ENCODE peak calls at places on chromosomes 11 and 22, in six cellular contexts. X is WTC11, I is K562, S is GM12878, R is HepG2, K is H1. D is an unnamed sample.

GRCh38 chr22:20203142-20204099 is 52.6 kb upstream of the CCDC188 start:
- DNase-seq in X (peak), I (peak), S (no peak), R (peak), K (peak), D (peak)

GRCh38 chr11:64136767-64137166 is 29.1 kb downstream of the MACROD1 start:
- DNase-seq in X (no peak), I (no peak), S (no peak), R (no peak), K (no peak), D (no peak)

GRCh38 chr11:6315811-6316425 is 4.4 kb downstream of the CAVIN3 start:
- DNase-seq in X (peak), I (peak), S (no peak), R (peak), K (no peak), D (peak)

GRCh38 chr11:65844231-65844872 is 10.6 kb downstream of the SNX32 start:
- DNase-seq in X (no peak), I (no peak), S (no peak), R (peak), K (no peak), D (no peak)

GRCh38 chr22:20114506-20115475 is 1.1 kb upstream of the RANBP1 start:
- DNase-seq in X (no peak), I (no peak), S (no peak), R (no peak), K (no peak), D (no peak)

GRCh38 chr22:48980409-48980808 is 847.3 kb downstream of the BRD1 start:
- DNase-seq in X (no peak), I (no peak), S (no peak), R (no peak), K (no peak), D (no peak)

GRCh38 chr11:15673408-15673811 is 558.7 kb downstream of the INSC start:
- DNase-seq in X (no peak), I (no peak), S (no peak), R (no peak), K (no peak), D (no peak)

GRCh38 chr11:9076661-9077060 is 14.7 kb downstream of the SCUBE2 start:
- DNase-seq in X (no peak), I (no peak), S (no peak), R (no peak), K (no peak), D (no peak)

GRCh38 chr11:122920579-122920978 is 38.0 kb downstream of the JHY start:
- DNase-seq in X (no peak), I (no peak), S (no peak), R (no peak), K (no peak), D (peak)

GRCh38 chr11:65251476-65251875 is 10.3 kb upstream of the POLA2 start:
- DNase-seq in X (no peak), I (no peak), S (no peak), R (no peak), K (no peak), D (no peak)

GRCh38 chr11:67302571-67303131 is 679 bp upstream of the SSH3 start:
- DNase-seq in X (peak), I (no peak), S (no peak), R (no peak), K (no peak), D (peak)

GRCh38 chr11:67436459-67437081 is 912 bp downstream of the PTPRCAP start:
- DNase-seq in X (peak), I (peak), S (peak), R (no peak), K (peak), D (peak)

GRCh38 chr11:118679483-118679882 is at the start of gene TREH:
- DNase-seq in X (no peak), I (no peak), S (no peak), R (peak), K (no peak), D (no peak)

GRCh38 chr11:95093548-95093947 is 3.9 kb downstream of the ENDOD1 start:
- DNase-seq in X (no peak), I (no peak), S (no peak), R (no peak), K (no peak), D (no peak)

GRCh38 chr11:76380161-76380976 is 563 bp downstream of the THAP12 start:
- DNase-seq in X (no peak), I (peak), S (no peak), R (no peak), K (no peak), D (peak)

GRCh38 chr22:30301995-30302809 is 12.9 kb upstream of the CASTOR1 start:
- DNase-seq in X (no peak), I (no peak), S (no peak), R (no peak), K (no peak), D (no peak)

GRCh38 chr11:63829823-63830489 is 9.0 kb upstream of the MARK2 start:
- DNase-seq in X (peak), I (peak), S (no peak), R (peak), K (no peak), D (peak)

GRCh38 chr11:77198440-77198849 is 70.4 kb downstream of the MYO7A start:
- DNase-seq in X (peak), I (peak), S (no peak), R (peak), K (peak), D (peak)

GRCh38 chr22:49518436-49518970 is 309.2 kb downstream of the BRD1 start:
- DNase-seq in X (no peak), I (no peak), S (no peak), R (no peak), K (no peak), D (no peak)

GRCh38 chr22:46830001-46830715 is 67.7 kb downstream of the TBC1D22A start:
- DNase-seq in X (no peak), I (no peak), S (no peak), R (no peak), K (no peak), D (no peak)

GRCh38 chr22:19576460-19577421 is 52.5 kb upstream of the CLDN5 start:
- DNase-seq in X (no peak), I (peak), S (no peak), R (no peak), K (no peak), D (peak)

GRCh38 chr22:30751529-30751928 is 56.9 kb downstream of the OSBP2 start:
- DNase-seq in X (no peak), I (no peak), S (no peak), R (no peak), K (no peak), D (no peak)

GRCh38 chr11:1953489-1954284 is 6.6 kb downstream of the MRPL23 start:
- DNase-seq in X (no peak), I (no peak), S (no peak), R (no peak), K (no peak), D (no peak)

GRCh38 chr11:28738549-28738948 is 630.4 kb downstream of the METTL15 start:
- DNase-seq in X (no peak), I (no peak), S (no peak), R (no peak), K (no peak), D (no peak)

GRCh38 chr11:76086713-76087635 is 119.3 kb downstream of the WNT11 start:
- DNase-seq in X (no peak), I (no peak), S (no peak), R (no peak), K (no peak), D (no peak)

GRCh38 chr22:17119481-17120202 is 1.5 kb downstream of the TMEM121B start:
- DNase-seq in X (peak), I (peak), S (no peak), R (no peak), K (peak), D (peak)

GRCh38 chr11:7050191-7050590 is 29.9 kb downstream of the NLRP14 start:
- DNase-seq in X (no peak), I (no peak), S (no peak), R (no peak), K (no peak), D (no peak)

GRCh38 chr11:73916435-73916834 is 34.4 kb upstream of the DNAJB13 start:
- DNase-seq in X (no peak), I (peak), S (no peak), R (no peak), K (no peak), D (no peak)

GRCh38 chr11:121829159-121829643 is 286.8 kb downstream of the BLID start:
- DNase-seq in X (no peak), I (no peak), S (no peak), R (no peak), K (no peak), D (no peak)

GRCh38 chr11:63573881-63574855 is 11.0 kb upstream of the PLAAT2 start:
- DNase-seq in X (no peak), I (peak), S (no peak), R (peak), K (no peak), D (no peak)

DNA sequence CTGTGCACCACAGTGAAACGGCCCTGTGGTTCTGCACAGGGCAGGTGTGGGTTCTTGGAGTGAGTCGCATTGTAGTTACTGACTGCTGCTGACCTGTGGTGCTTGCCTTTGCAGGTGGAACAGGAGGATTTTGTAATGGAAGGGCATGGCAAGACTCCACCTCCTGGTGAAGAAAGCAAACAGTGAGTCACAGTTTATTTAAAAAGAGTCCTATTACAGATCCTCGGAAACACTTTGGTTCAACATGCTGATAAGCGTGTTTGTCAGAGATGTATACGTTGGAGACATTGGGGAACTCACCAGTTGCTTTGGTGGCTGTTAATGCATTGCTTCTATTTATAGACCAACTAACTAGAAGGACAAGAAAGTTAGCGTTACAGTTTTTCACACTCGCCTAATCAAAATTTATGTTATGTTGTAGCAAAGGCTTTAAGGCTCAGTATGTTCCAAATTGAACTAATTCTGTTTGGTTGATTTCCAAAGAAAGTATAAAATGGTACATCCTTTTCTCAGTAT is 21.7 kb upstream of the TNRC6B start:
- DNase-seq in X (peak), I (peak), S (no peak), R (peak), K (peak), D (peak)
- TF ChIP-seq CREB1 in X (no peak), I (no peak), S (no peak), R (peak), K (no peak), D (no peak)

GRCh38 chr22:33524511-33525270 is 395.6 kb downstream of the LARGE1 start:
- DNase-seq in X (no peak), I (no peak), S (no peak), R (no peak), K (no peak), D (peak)
- TF ChIP-seq CREB1 in X (no peak), I (no peak), S (no peak), R (no peak), K (no peak), D (no peak)

GRCh38 chr11:235998-236773 is at the start of gene SIRT3:
- DNase-seq in X (peak), I (peak), S (peak), R (peak), K (peak), D (peak)

GRCh38 chr11:240315-240714 is 3.5 kb downstream of the PSMD13 start:
- DNase-seq in X (no peak), I (no peak), S (no peak), R (no peak), K (no peak), D (no peak)

GRCh38 chr11:232783-233565 is 3.2 kb downstream of the SIRT3 start:
- DNase-seq in X (no peak), I (no peak), S (no peak), R (no peak), K (no peak), D (no peak)

GRCh38 chr11:236774-237767 is at the start of gene PSMD13:
- DNase-seq in X (peak), I (peak), S (no peak), R (peak), K (no peak), D (peak)

DNA sequence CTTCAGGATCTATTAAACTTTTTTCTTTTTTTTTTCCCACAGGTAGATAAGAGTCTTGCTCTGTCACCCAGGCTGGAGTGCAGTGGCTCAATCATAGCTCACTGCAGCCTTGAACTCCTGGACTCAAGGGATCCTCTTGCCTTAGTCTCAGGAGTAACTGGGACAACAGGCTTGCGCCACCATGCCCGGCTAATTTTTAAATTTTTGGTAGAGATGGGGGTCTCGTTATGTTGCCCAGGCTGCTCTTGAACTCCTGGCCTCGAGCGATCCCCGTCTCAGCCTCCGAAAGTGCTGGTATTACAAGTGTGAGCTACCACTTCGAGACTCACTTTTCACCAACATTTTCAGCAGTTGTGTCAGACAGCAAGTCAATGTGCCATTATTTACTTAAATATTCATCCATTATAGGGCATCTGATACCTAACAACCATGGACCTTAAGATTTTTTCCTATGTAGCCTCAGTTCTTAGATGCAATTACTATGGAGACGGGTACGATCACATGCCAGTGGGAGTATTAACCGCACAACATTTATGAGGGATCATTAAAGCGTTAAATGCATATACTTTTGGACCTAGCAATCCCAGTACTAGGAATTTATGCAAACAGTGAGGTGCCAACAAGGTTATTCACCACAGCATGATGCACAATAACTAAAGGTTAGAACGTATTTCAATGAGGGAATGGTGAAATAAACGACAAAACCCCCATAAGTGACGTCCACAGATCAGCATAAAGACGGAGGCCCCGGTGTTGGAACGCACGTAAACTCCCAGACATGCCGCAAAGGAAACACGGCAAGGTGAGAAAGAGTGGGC is 753 bp downstream of the SIRT3 start:
- DNase-seq in X (no peak), I (no peak), S (no peak), R (no peak), K (no peak), D (no peak)
- TF ChIP-seq CREB1 in X (no peak), I (no peak), S (peak), R (no peak), K (no peak), D (no peak)

GRCh38 chr11:13247606-13248320 is 29.8 kb upstream of the BMAL1 start:
- DNase-seq in X (no peak), I (no peak), S (no peak), R (no peak), K (no peak), D (no peak)
- TF ChIP-seq CREB1 in X (no peak), I (no peak), S (no peak), R (no peak), K (no peak), D (no peak)

DNA sequence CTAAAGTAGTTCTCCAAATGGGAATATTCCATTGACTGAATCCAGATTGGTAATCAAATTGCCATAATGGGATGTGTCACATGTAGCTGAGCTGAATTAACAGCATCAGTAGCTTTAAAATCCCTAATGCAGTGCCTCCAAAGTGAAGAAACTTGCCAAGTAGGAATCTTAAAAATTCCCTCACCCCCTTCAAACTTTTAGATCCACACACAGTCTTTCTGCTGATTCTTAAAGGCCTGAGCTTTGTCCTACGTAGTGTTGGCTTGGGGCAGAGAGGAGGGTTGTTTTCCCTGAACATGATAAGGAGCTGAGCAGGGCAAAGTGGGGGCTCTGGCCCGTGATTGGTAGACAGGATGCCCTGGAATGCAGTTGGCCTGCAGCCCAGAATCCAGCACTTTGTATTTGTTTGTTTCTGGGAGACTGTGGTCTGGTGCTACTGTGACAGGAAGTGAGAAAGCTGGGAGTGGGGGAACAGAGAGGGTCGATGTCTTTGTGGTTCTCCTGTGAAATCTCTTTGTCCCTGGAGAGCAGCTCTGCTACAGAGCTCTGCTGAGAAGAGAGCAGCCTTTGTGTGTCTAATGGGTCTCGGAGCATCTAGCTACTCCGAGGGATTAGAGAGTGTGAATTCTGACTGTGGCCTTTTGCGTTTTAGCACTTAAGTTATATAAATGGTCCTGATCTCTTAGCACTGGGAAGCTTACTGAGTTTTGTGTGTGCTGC is 16.9 kb downstream of the CTNND1 start:
- DNase-seq in X (peak), I (peak), S (no peak), R (peak), K (peak), D (peak)
- TF ChIP-seq CREB1 in X (no peak), I (no peak), S (no peak), R (no peak), K (no peak), D (peak)

GRCh38 chr22:45638834-45639746 is 32.5 kb upstream of the ATXN10 start:
- DNase-seq in X (no peak), I (peak), S (no peak), R (peak), K (no peak), D (peak)
- TF ChIP-seq CREB1 in X (no peak), I (no peak), S (no peak), R (no peak), K (no peak), D (no peak)

GRCh38 chr11:133506023-133506422 is 26.3 kb downstream of the OPCML start:
- DNase-seq in X (no peak), I (no peak), S (peak), R (no peak), K (no peak), D (no peak)
- TF ChIP-seq CREB1 in X (no peak), I (no peak), S (no peak), R (no peak), K (no peak), D (no peak)

D was measured in GM23338.